ENCODE peak calls at places on chromosomes 7 and 10, in six cellular contexts. One of them, this sample, is unnamed.

GRCh38 chr10:13439313-13439712 is 89.5 kb downstream of the BEND7 start:
- DNase-seq in right atrium auricular region: no peak
- DNase-seq in CD8-positive, alpha-beta memory T cell: no peak
- DNase-seq in upper lobe of right lung: no peak
- DNase-seq in hepatocyte: no peak
- DNase-seq in mammary epithelial cell: no peak
- DNase-seq in this sample: no peak

GRCh38 chr10:70774810-70775678 is 10.1 kb downstream of the TBATA start:
- DNase-seq in right atrium auricular region: peak; percentile 32
- DNase-seq in CD8-positive, alpha-beta memory T cell: no peak
- DNase-seq in upper lobe of right lung: peak; percentile 67
- DNase-seq in hepatocyte: no peak
- DNase-seq in mammary epithelial cell: no peak
- DNase-seq in this sample: no peak

GRCh38 chr7:71683382-71683781 is 551.4 kb downstream of the GALNT17 start:
- DNase-seq in right atrium auricular region: no peak
- DNase-seq in CD8-positive, alpha-beta memory T cell: no peak
- DNase-seq in upper lobe of right lung: no peak
- DNase-seq in hepatocyte: no peak
- DNase-seq in mammary epithelial cell: no peak
- DNase-seq in this sample: no peak

GRCh38 chr7:131717181-131717580 is 160.8 kb upstream of the PODXL start:
- DNase-seq in right atrium auricular region: peak; percentile 5
- DNase-seq in CD8-positive, alpha-beta memory T cell: no peak
- DNase-seq in upper lobe of right lung: no peak
- DNase-seq in hepatocyte: no peak
- DNase-seq in mammary epithelial cell: no peak
- DNase-seq in this sample: no peak

GRCh38 chr7:72292118-72292517 is 120.0 kb downstream of the CALN1 start:
- DNase-seq in right atrium auricular region: no peak
- DNase-seq in CD8-positive, alpha-beta memory T cell: no peak
- DNase-seq in upper lobe of right lung: no peak
- DNase-seq in hepatocyte: no peak
- DNase-seq in mammary epithelial cell: no peak
- DNase-seq in this sample: no peak

GRCh38 chr10:17787087-17787942 is 21.8 kb upstream of the MRC1 start:
- DNase-seq in right atrium auricular region: no peak
- DNase-seq in CD8-positive, alpha-beta memory T cell: no peak
- DNase-seq in upper lobe of right lung: no peak
- DNase-seq in hepatocyte: peak; percentile 78
- DNase-seq in mammary epithelial cell: peak; percentile 89
- DNase-seq in this sample: peak; percentile 97

GRCh38 chr7:55185941-55186609 is 167.3 kb downstream of the EGFR start:
- DNase-seq in right atrium auricular region: no peak
- DNase-seq in CD8-positive, alpha-beta memory T cell: no peak
- DNase-seq in upper lobe of right lung: no peak
- DNase-seq in hepatocyte: peak; percentile 65
- DNase-seq in mammary epithelial cell: peak; percentile 97
- DNase-seq in this sample: peak; percentile 97

GRCh38 chr10:24452030-24452429 is 243.1 kb downstream of the KIAA1217 start:
- DNase-seq in right atrium auricular region: no peak
- DNase-seq in CD8-positive, alpha-beta memory T cell: no peak
- DNase-seq in upper lobe of right lung: no peak
- DNase-seq in hepatocyte: no peak
- DNase-seq in mammary epithelial cell: no peak
- DNase-seq in this sample: no peak

GRCh38 chr10:91162050-91162494 is 58.4 kb upstream of the PCGF5 start:
- DNase-seq in right atrium auricular region: no peak
- DNase-seq in CD8-positive, alpha-beta memory T cell: no peak
- DNase-seq in upper lobe of right lung: no peak
- DNase-seq in hepatocyte: peak; percentile 35
- DNase-seq in mammary epithelial cell: no peak
- DNase-seq in this sample: peak; percentile 72

GRCh38 chr7:6482743-6483119 is 35.0 kb upstream of the DAGLB start:
- DNase-seq in right atrium auricular region: no peak
- DNase-seq in CD8-positive, alpha-beta memory T cell: no peak
- DNase-seq in upper lobe of right lung: no peak
- DNase-seq in hepatocyte: no peak
- DNase-seq in mammary epithelial cell: no peak
- DNase-seq in this sample: peak; percentile 33

GRCh38 chr10:3825244-3825643 is 40.2 kb upstream of the KLF6 start:
- DNase-seq in right atrium auricular region: no peak
- DNase-seq in CD8-positive, alpha-beta memory T cell: no peak
- DNase-seq in upper lobe of right lung: no peak
- DNase-seq in hepatocyte: peak; percentile 85
- DNase-seq in mammary epithelial cell: peak; percentile 73
- DNase-seq in this sample: peak; percentile 93

GRCh38 chr10:61815505-61815904 is 86.0 kb upstream of the ARID5B start:
- DNase-seq in right atrium auricular region: no peak
- DNase-seq in CD8-positive, alpha-beta memory T cell: no peak
- DNase-seq in upper lobe of right lung: no peak
- DNase-seq in hepatocyte: no peak
- DNase-seq in mammary epithelial cell: peak; percentile 56
- DNase-seq in this sample: no peak

GRCh38 chr7:80078159-80078731 is 56.4 kb upstream of the GNAI1 start:
- DNase-seq in right atrium auricular region: no peak
- DNase-seq in CD8-positive, alpha-beta memory T cell: no peak
- DNase-seq in upper lobe of right lung: no peak
- DNase-seq in hepatocyte: no peak
- DNase-seq in mammary epithelial cell: peak; percentile 25
- DNase-seq in this sample: peak; percentile 50

GRCh38 chr10:75347211-75347610 is 54.4 kb downstream of the ZNF503 start:
- DNase-seq in right atrium auricular region: no peak
- DNase-seq in CD8-positive, alpha-beta memory T cell: no peak
- DNase-seq in upper lobe of right lung: no peak
- DNase-seq in hepatocyte: no peak
- DNase-seq in mammary epithelial cell: no peak
- DNase-seq in this sample: no peak

GRCh38 chr7:145868935-145869334 is 247.7 kb upstream of the CNTNAP2 start:
- DNase-seq in right atrium auricular region: no peak
- DNase-seq in CD8-positive, alpha-beta memory T cell: no peak
- DNase-seq in upper lobe of right lung: no peak
- DNase-seq in hepatocyte: peak; percentile 3
- DNase-seq in mammary epithelial cell: no peak
- DNase-seq in this sample: no peak

GRCh38 chr10:114703377-114704125 is 45.5 kb upstream of the ABLIM1 start:
- DNase-seq in right atrium auricular region: no peak
- DNase-seq in CD8-positive, alpha-beta memory T cell: no peak
- DNase-seq in upper lobe of right lung: no peak
- DNase-seq in hepatocyte: peak; percentile 45
- DNase-seq in mammary epithelial cell: no peak
- DNase-seq in this sample: peak; percentile 41

GRCh38 chr7:149815121-149815520 is 23.1 kb upstream of the ZNF862 start:
- DNase-seq in right atrium auricular region: no peak
- DNase-seq in CD8-positive, alpha-beta memory T cell: no peak
- DNase-seq in upper lobe of right lung: no peak
- DNase-seq in hepatocyte: no peak
- DNase-seq in mammary epithelial cell: no peak
- DNase-seq in this sample: no peak

GRCh38 chr10:43274011-43274410 is 7.1 kb upstream of the RASGEF1A start:
- DNase-seq in right atrium auricular region: no peak
- DNase-seq in CD8-positive, alpha-beta memory T cell: no peak
- DNase-seq in upper lobe of right lung: no peak
- DNase-seq in hepatocyte: no peak
- DNase-seq in mammary epithelial cell: no peak
- DNase-seq in this sample: no peak

GRCh38 chr10:18310761-18311160 is 170.5 kb downstream of the CACNB2 start:
- DNase-seq in right atrium auricular region: no peak
- DNase-seq in CD8-positive, alpha-beta memory T cell: no peak
- DNase-seq in upper lobe of right lung: no peak
- DNase-seq in hepatocyte: no peak
- DNase-seq in mammary epithelial cell: no peak
- DNase-seq in this sample: no peak

GRCh38 chr10:12768156-12768731 is 233.3 kb downstream of the CCDC3 start:
- DNase-seq in right atrium auricular region: no peak
- DNase-seq in CD8-positive, alpha-beta memory T cell: no peak
- DNase-seq in upper lobe of right lung: no peak
- DNase-seq in hepatocyte: no peak
- DNase-seq in mammary epithelial cell: peak; percentile 61
- DNase-seq in this sample: peak; percentile 36

GRCh38 chr7:86823769-86824168 is 180.1 kb downstream of the GRM3 start:
- DNase-seq in right atrium auricular region: no peak
- DNase-seq in CD8-positive, alpha-beta memory T cell: no peak
- DNase-seq in upper lobe of right lung: no peak
- DNase-seq in hepatocyte: no peak
- DNase-seq in mammary epithelial cell: no peak
- DNase-seq in this sample: no peak

DNA sequence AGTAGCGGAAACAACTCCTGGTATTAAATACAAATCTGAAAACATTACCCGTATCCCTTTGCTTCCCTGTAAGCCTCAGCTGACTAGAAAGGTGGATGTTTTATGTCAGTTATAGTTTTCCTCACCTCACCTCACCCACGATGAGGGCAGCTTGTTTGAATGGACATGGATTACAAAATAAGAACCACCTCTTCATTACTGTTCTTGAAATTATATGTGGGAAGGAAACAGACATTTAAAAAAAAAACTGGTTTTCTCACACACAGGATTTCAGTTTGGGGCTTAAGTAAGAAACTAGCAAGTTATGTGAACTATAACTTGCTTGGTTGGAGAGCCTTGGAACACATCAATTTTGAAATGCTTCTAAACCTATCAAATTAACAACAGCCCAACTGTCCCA is 232.9 kb upstream of the CCDC6 start:
- DNase-seq in right atrium auricular region: no peak
- DNase-seq in CD8-positive, alpha-beta memory T cell: no peak
- DNase-seq in upper lobe of right lung: no peak
- DNase-seq in hepatocyte: no peak
- DNase-seq in mammary epithelial cell: no peak
- DNase-seq in this sample: no peak
- H3K27ac ChIP-seq in right atrium auricular region: peak overlapping the region; percentile 91
- H3K27ac ChIP-seq in CD8-positive, alpha-beta memory T cell: no peak overlapping the region
- H3K27ac ChIP-seq in upper lobe of right lung: no peak overlapping the region
- H3K27ac ChIP-seq in hepatocyte: peak overlapping the region; percentile 80
- H3K27ac ChIP-seq in mammary epithelial cell: no peak overlapping the region
- H3K27ac ChIP-seq in this sample: no peak overlapping the region

GRCh38 chr7:36039243-36039642 is 113.8 kb upstream of the EEPD1 start:
- DNase-seq in right atrium auricular region: no peak
- DNase-seq in CD8-positive, alpha-beta memory T cell: no peak
- DNase-seq in upper lobe of right lung: no peak
- DNase-seq in hepatocyte: no peak
- DNase-seq in mammary epithelial cell: no peak
- DNase-seq in this sample: no peak

GRCh38 chr7:36039671-36040070 is 113.4 kb upstream of the EEPD1 start:
- DNase-seq in right atrium auricular region: no peak
- DNase-seq in CD8-positive, alpha-beta memory T cell: no peak
- DNase-seq in upper lobe of right lung: no peak
- DNase-seq in hepatocyte: no peak
- DNase-seq in mammary epithelial cell: no peak
- DNase-seq in this sample: no peak

GRCh38 chr7:36038063-36038721 is 114.9 kb upstream of the EEPD1 start:
- DNase-seq in right atrium auricular region: no peak
- DNase-seq in CD8-positive, alpha-beta memory T cell: no peak
- DNase-seq in upper lobe of right lung: no peak
- DNase-seq in hepatocyte: no peak
- DNase-seq in mammary epithelial cell: no peak
- DNase-seq in this sample: no peak

GRCh38 chr7:36037121-36037662 is 115.9 kb upstream of the EEPD1 start:
- DNase-seq in right atrium auricular region: peak; percentile 83
- DNase-seq in CD8-positive, alpha-beta memory T cell: no peak
- DNase-seq in upper lobe of right lung: no peak
- DNase-seq in hepatocyte: peak; percentile 83
- DNase-seq in mammary epithelial cell: peak; percentile 94
- DNase-seq in this sample: peak; percentile 75

GRCh38 chr7:36040679-36041078 is 112.4 kb upstream of the EEPD1 start:
- DNase-seq in right atrium auricular region: no peak
- DNase-seq in CD8-positive, alpha-beta memory T cell: no peak
- DNase-seq in upper lobe of right lung: no peak
- DNase-seq in hepatocyte: no peak
- DNase-seq in mammary epithelial cell: peak; percentile 21
- DNase-seq in this sample: peak; percentile 67
- H3K27ac ChIP-seq in right atrium auricular region: no peak overlapping the region
- H3K27ac ChIP-seq in CD8-positive, alpha-beta memory T cell: no peak overlapping the region
- H3K27ac ChIP-seq in upper lobe of right lung: no peak overlapping the region
- H3K27ac ChIP-seq in hepatocyte: no peak overlapping the region
- H3K27ac ChIP-seq in mammary epithelial cell: no peak overlapping the region
- H3K27ac ChIP-seq in this sample: no peak overlapping the region

DNA sequence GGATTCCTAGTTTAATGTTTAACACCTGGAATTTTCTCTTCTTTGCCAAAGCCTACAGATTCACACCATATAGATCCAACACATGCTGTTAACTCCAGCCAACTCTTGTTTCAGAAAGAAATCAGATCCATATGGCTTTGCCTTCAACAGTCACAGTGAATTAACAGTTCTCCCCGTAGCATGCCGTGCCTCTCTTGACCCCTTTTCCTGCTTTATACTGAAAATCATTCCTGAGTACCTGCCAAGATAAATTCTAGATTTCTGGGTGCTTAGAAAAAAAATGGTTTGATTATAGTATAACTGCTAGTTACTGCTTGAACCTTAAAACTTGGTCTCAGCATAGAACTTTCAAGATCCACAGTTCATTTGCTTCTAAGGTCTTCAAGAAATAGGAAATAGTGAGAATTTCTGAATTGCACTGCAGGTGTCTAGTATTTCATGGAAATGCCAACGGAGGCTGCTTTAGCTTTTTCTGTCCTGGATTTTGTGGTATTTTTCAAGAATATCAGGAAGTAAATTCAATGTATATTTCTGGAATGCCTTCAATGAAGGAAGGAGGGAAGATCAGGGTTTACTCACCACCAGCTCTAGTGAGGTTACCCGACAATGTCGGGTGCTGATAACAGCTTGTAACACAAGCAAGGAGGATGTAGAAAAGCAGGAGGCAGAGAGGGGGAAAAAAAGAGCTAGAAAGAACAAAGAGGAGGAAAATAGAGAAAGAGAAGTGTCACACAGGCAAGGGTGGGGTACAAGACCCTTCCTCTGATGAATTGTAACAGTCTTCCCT is 6.6 kb downstream of the AASS start:
- DNase-seq in right atrium auricular region: no peak
- DNase-seq in CD8-positive, alpha-beta memory T cell: no peak
- DNase-seq in upper lobe of right lung: no peak
- DNase-seq in hepatocyte: no peak
- DNase-seq in mammary epithelial cell: no peak
- DNase-seq in this sample: peak; percentile 27
- H3K27ac ChIP-seq in right atrium auricular region: peak overlapping the region; percentile 2
- H3K27ac ChIP-seq in CD8-positive, alpha-beta memory T cell: no peak overlapping the region
- H3K27ac ChIP-seq in upper lobe of right lung: no peak overlapping the region
- H3K27ac ChIP-seq in hepatocyte: no peak overlapping the region
- H3K27ac ChIP-seq in mammary epithelial cell: no peak overlapping the region
- H3K27ac ChIP-seq in this sample: no peak overlapping the region

GRCh38 chr7:42566981-42567510 is 330.0 kb upstream of the GLI3 start:
- DNase-seq in right atrium auricular region: no peak
- DNase-seq in CD8-positive, alpha-beta memory T cell: no peak
- DNase-seq in upper lobe of right lung: no peak
- DNase-seq in hepatocyte: no peak
- DNase-seq in mammary epithelial cell: no peak
- DNase-seq in this sample: peak; percentile 61
- H3K27ac ChIP-seq in right atrium auricular region: no peak overlapping the region
- H3K27ac ChIP-seq in CD8-positive, alpha-beta memory T cell: no peak overlapping the region
- H3K27ac ChIP-seq in upper lobe of right lung: no peak overlapping the region
- H3K27ac ChIP-seq in hepatocyte: peak overlapping the region; percentile 17
- H3K27ac ChIP-seq in mammary epithelial cell: no peak overlapping the region
- H3K27ac ChIP-seq in this sample: no peak overlapping the region